ENCODE peak calls at places on chromosomes 16 and 17, in five cellular contexts. P is T-helper 2 cell, K is Daoy, R is AG09309, Q is T-helper 9 cell. G is an unnamed sample.

GRCh38 chr17:18195246-18195645 is 11.6 kb downstream of the ALKBH5 start:
- DNase-seq in Q (no peak), K (no peak), R (no peak), P (no peak), G (no peak)

GRCh38 chr16:61042736-61043135 is 993.5 kb downstream of the CDH8 start:
- DNase-seq in K (no peak), R (no peak), P (no peak), Q (no peak), G (no peak)

GRCh38 chr17:50152736-50153135 is 2.3 kb upstream of the PPP1R9B start:
- DNase-seq in P (no peak), K (no peak), R (no peak), Q (no peak), G (no peak)

GRCh38 chr16:1775006-1775845 is 2.3 kb upstream of the MRPS34 start:
- DNase-seq in R (no peak), Q (no peak), P (no peak), K (no peak), G (no peak)

GRCh38 chr17:34757106-34757505 is 177.7 kb downstream of the TMEM132E start:
- DNase-seq in K (no peak), Q (no peak), P (no peak), R (no peak), G (peak)

GRCh38 chr17:5023588-5024147 is 11.6 kb downstream of the SLC52A1 start:
- DNase-seq in R (no peak), K (no peak), P (no peak), Q (no peak), G (no peak)

GRCh38 chr17:40355123-40355803 is 9.3 kb downstream of the GJD3 start:
- DNase-seq in P (peak), R (no peak), K (peak), Q (peak), G (peak)

GRCh38 chr16:84527486-84528269 is 23.2 kb upstream of the MEAK7 start:
- DNase-seq in R (no peak), Q (no peak), P (no peak), K (no peak), G (no peak)

GRCh38 chr17:51244041-51244440 is 15.8 kb downstream of the MBTD1 start:
- DNase-seq in Q (no peak), P (no peak), R (no peak), K (no peak), G (no peak)

GRCh38 chr17:75250009-75250471 is 11.4 kb downstream of the GGA3 start:
- DNase-seq in K (peak), Q (peak), R (no peak), P (no peak), G (peak)

GRCh38 chr17:75774988-75775668 is 9.5 kb upstream of the UNK start:
- DNase-seq in Q (no peak), P (no peak), K (peak), R (no peak), G (no peak)

GRCh38 chr17:3647769-3648540 is 11.4 kb downstream of the CTNS start:
- DNase-seq in P (no peak), R (no peak), K (peak), Q (no peak), G (peak)

GRCh38 chr16:89352091-89352681 is 134.7 kb downstream of the ZNF778 start:
- DNase-seq in K (no peak), R (no peak), P (no peak), Q (no peak), G (no peak)

GRCh38 chr16:82005491-82005830 is 5.8 kb downstream of the SDR42E1 start:
- DNase-seq in K (no peak), R (no peak), Q (no peak), P (no peak), G (no peak)

GRCh38 chr17:72726936-72727335 is 365.6 kb downstream of the SLC39A11 start:
- DNase-seq in R (no peak), P (no peak), K (peak), Q (no peak), G (no peak)